ENCODE peak calls at places on chromosomes 3 and 15, in six cellular contexts. L is glomerular endothelial cell; H is activated CD4-positive, alpha-beta T cell treated with anti-CD3 and anti-CD28 coated beads, Interleukin-2, amount 50 U/mL, for 24 hours; C is B cell; O is HEK293T; I is suprapubic skin. U is an unnamed sample.

GRCh38 chr3:172096881-172097420 is 57.6 kb downstream of the FNDC3B start:
- DNase-seq in I (no peak), O (peak), L (no peak), H (no peak), C (no peak), U (peak)

GRCh38 chr3:139117136-139117675 is 72.5 kb upstream of the PRR23C start:
- DNase-seq in C (no peak), O (no peak), I (no peak), H (no peak), L (no peak), U (peak)

GRCh38 chr15:101088788-101089578 is 162.9 kb downstream of the CHSY1 start:
- DNase-seq in O (peak), C (peak), I (peak), H (peak), L (no peak), U (peak)

GRCh38 chr3:36677331-36678007 is 86.9 kb downstream of the DCLK3 start:
- DNase-seq in C (no peak), I (no peak), L (no peak), O (no peak), H (no peak), U (peak)

GRCh38 chr15:44706401-44706800 is 4.7 kb downstream of the PATL2 start:
- DNase-seq in L (no peak), O (no peak), I (no peak), H (no peak), C (no peak), U (no peak)

GRCh38 chr15:39969871-39970270 is 36.0 kb downstream of the EIF2AK4 start:
- DNase-seq in H (no peak), O (no peak), C (no peak), L (peak), I (peak), U (peak)

GRCh38 chr3:150022406-150023238 is 51.9 kb upstream of the PFN2 start:
- DNase-seq in I (no peak), H (no peak), C (no peak), L (no peak), O (no peak), U (peak)

GRCh38 chr3:138300657-138301056 is 29.0 kb downstream of the NME9 start:
- DNase-seq in I (no peak), O (no peak), H (no peak), C (no peak), L (no peak), U (no peak)

GRCh38 chr3:5187920-5188418 is 462 bp downstream of the EDEM1 start:
- DNase-seq in I (peak), C (peak), L (no peak), O (peak), H (peak), U (peak)

GRCh38 chr3:181326637-181327223 is 337.2 kb upstream of the DNAJC19 start:
- DNase-seq in H (no peak), L (peak), I (no peak), C (no peak), O (peak), U (no peak)

GRCh38 chr3:169865176-169865800 is 4.4 kb downstream of the LRRC31 start:
- DNase-seq in O (no peak), C (peak), L (no peak), I (no peak), H (no peak), U (no peak)

GRCh38 chr3:52195823-52196331 is 2.1 kb upstream of the ALAS1 start:
- DNase-seq in I (no peak), L (no peak), O (no peak), C (no peak), H (no peak), U (peak)

GRCh38 chr3:87122766-87123165 is 104.3 kb upstream of the CHMP2B start:
- DNase-seq in I (no peak), L (no peak), H (no peak), O (no peak), C (no peak), U (no peak)

GRCh38 chr3:30300844-30301243 is 305.6 kb upstream of the TGFBR2 start:
- DNase-seq in C (no peak), I (no peak), L (no peak), H (no peak), O (no peak), U (no peak)

GRCh38 chr3:140863481-140864084 is 78.1 kb upstream of the SLC25A36 start:
- DNase-seq in C (peak), H (no peak), I (no peak), L (peak), O (peak), U (no peak)

GRCh38 chr15:95522533-95522932 is 808.0 kb upstream of the NR2F2 start:
- DNase-seq in O (no peak), C (no peak), I (no peak), L (no peak), H (no peak), U (peak)

GRCh38 chr3:104536715-104537114 is 830.0 kb upstream of the ALCAM start:
- DNase-seq in C (no peak), O (no peak), L (no peak), H (no peak), I (no peak), U (no peak)

GRCh38 chr3:81496407-81497104 is 264.9 kb downstream of the GBE1 start:
- DNase-seq in I (no peak), O (no peak), H (no peak), L (no peak), C (no peak), U (no peak)

GRCh38 chr3:104825116-104825515 is 541.6 kb upstream of the ALCAM start:
- DNase-seq in O (peak), L (no peak), C (no peak), H (no peak), I (no peak), U (no peak)

GRCh38 chr3:12611117-12611516 is 52.8 kb downstream of the RAF1 start:
- DNase-seq in C (no peak), H (no peak), O (no peak), I (no peak), L (no peak), U (no peak)

GRCh38 chr3:70990723-70991122 is 592.8 kb downstream of the FOXP1 start:
- DNase-seq in L (no peak), H (no peak), I (no peak), O (no peak), C (no peak), U (no peak)

GRCh38 chr15:74635228-74635627 is 19.6 kb downstream of the CLK3 start:
- DNase-seq in L (no peak), I (no peak), H (peak), C (peak), O (peak), U (peak)

GRCh38 chr15:33278816-33279612 is 31.8 kb upstream of the RYR3 start:
- DNase-seq in H (no peak), C (no peak), I (no peak), O (peak), L (peak), U (peak)

GRCh38 chr15:87686308-87686707 is 570.2 kb downstream of the NTRK3 start:
- DNase-seq in I (no peak), C (no peak), L (no peak), O (no peak), H (no peak), U (no peak)

GRCh38 chr3:167843483-167843882 is 108.0 kb downstream of the SERPINI1 start:
- DNase-seq in C (no peak), L (no peak), I (no peak), O (no peak), H (no peak), U (no peak)

GRCh38 chr3:81684739-81685395 is 76.6 kb downstream of the GBE1 start:
- DNase-seq in C (no peak), H (no peak), L (no peak), O (no peak), I (no peak), U (no peak)

GRCh38 chr3:63979093-63979492 is 44.2 kb downstream of the PSMD6 start:
- DNase-seq in I (no peak), H (no peak), L (no peak), C (no peak), O (no peak), U (peak)

GRCh38 chr3:21803604-21804003 is 52.6 kb upstream of the ZNF385D start:
- DNase-seq in O (no peak), H (no peak), C (no peak), I (no peak), L (no peak), U (no peak)

GRCh38 chr3:186181901-186182300 is 73.0 kb upstream of the ETV5 start:
- DNase-seq in H (no peak), I (no peak), L (no peak), C (no peak), O (no peak), U (no peak)

U was measured in NCI-H226.